ENCODE peak calls at places on chromosomes 5 and 9, in seven cellular contexts. S is NCI-H2081, Y is aorta, O is hypothalamus, E is HFF-Myc, Q is NCI-H2029, V is HT1080. P is an unnamed sample.

GRCh38 chr9:134335095-134335489 is 8.8 kb downstream of the RXRA start:
- DNase-seq in S (no peak), Y (no peak), O (no peak), E (no peak), Q (no peak), V (peak), P (no peak)

GRCh38 chr9:95031711-95032461 is 285.6 kb downstream of the FANCC start:
- DNase-seq in S (peak), Y (no peak), O (no peak), E (no peak), Q (peak), V (no peak), P (no peak)

GRCh38 chr9:26264709-26265601 is 586.7 kb upstream of the TUSC1 start:
- DNase-seq in S (no peak), Y (no peak), O (no peak), E (peak), Q (no peak), V (peak), P (peak)

GRCh38 chr5:37133939-37134338 is 115.2 kb downstream of the CPLANE1 start:
- DNase-seq in S (no peak), Y (no peak), O (no peak), E (no peak), Q (no peak), V (no peak), P (no peak)

GRCh38 chr5:54988817-54989216 is 3.4 kb upstream of the ESM1 start:
- DNase-seq in S (no peak), Y (no peak), O (no peak), E (no peak), Q (no peak), V (no peak), P (no peak)

GRCh38 chr9:114925672-114926071 is 4.7 kb downstream of the TNFSF8 start:
- DNase-seq in S (no peak), Y (no peak), O (no peak), E (no peak), Q (no peak), V (no peak), P (no peak)

GRCh38 chr5:84113246-84114118 is 271.2 kb downstream of the EDIL3 start:
- DNase-seq in S (peak), Y (no peak), O (no peak), E (no peak), Q (no peak), V (peak), P (no peak)

GRCh38 chr9:70616401-70617010 is 202.0 kb upstream of the KLF9 start:
- DNase-seq in S (no peak), Y (no peak), O (no peak), E (no peak), Q (no peak), V (no peak), P (no peak)

GRCh38 chr9:76817489-76817888 is 53.3 kb downstream of the PCA3 start:
- DNase-seq in S (no peak), Y (no peak), O (no peak), E (peak), Q (peak), V (peak), P (peak)

GRCh38 chr5:97250113-97250512 is 67.1 kb upstream of the RIOK2 start:
- DNase-seq in S (no peak), Y (no peak), O (no peak), E (no peak), Q (no peak), V (no peak), P (no peak)

GRCh38 chr9:90996154-90996788 is 194.7 kb downstream of the SYK start:
- DNase-seq in S (no peak), Y (no peak), O (no peak), E (no peak), Q (no peak), V (no peak), P (no peak)

GRCh38 chr5:72463499-72464052 is 43.6 kb downstream of the ZNF366 start:
- DNase-seq in S (no peak), Y (no peak), O (no peak), E (no peak), Q (no peak), V (no peak), P (no peak)

GRCh38 chr9:128276574-128277270 is 646 bp downstream of the SWI5 start:
- DNase-seq in S (no peak), Y (no peak), O (no peak), E (no peak), Q (no peak), V (peak), P (no peak)

GRCh38 chr5:147098233-147098790 is 136.5 kb upstream of the STK32A start:
- DNase-seq in S (peak), Y (no peak), O (no peak), E (no peak), Q (peak), V (peak), P (peak)

GRCh38 chr9:93191354-93191660 is 7.4 kb downstream of the WNK2 start:
- DNase-seq in S (no peak), Y (no peak), O (no peak), E (no peak), Q (no peak), V (no peak), P (no peak)

GRCh38 chr5:10987291-10987806 is 226.3 kb upstream of the DAP start:
- DNase-seq in S (no peak), Y (no peak), O (no peak), E (no peak), Q (no peak), V (no peak), P (no peak)

GRCh38 chr9:134056483-134057310 is 11.1 kb downstream of the BRD3 start:
- DNase-seq in S (no peak), Y (no peak), O (no peak), E (no peak), Q (no peak), V (no peak), P (no peak)

GRCh38 chr9:110059461-110059860 is 148.5 kb downstream of the C9orf152 start:
- DNase-seq in S (no peak), Y (no peak), O (no peak), E (no peak), Q (no peak), V (no peak), P (no peak)

GRCh38 chr9:18906656-18907395 is 126.2 kb downstream of the SAXO1 start:
- DNase-seq in S (no peak), Y (peak), O (no peak), E (no peak), Q (no peak), V (peak), P (no peak)

GRCh38 chr9:79579624-79580023 is 7.9 kb downstream of the TLE4 start:
- DNase-seq in S (no peak), Y (no peak), O (no peak), E (no peak), Q (no peak), V (no peak), P (no peak)

GRCh38 chr5:1265026-1265425 is 29.8 kb downstream of the TERT start:
- DNase-seq in S (no peak), Y (no peak), O (no peak), E (no peak), Q (no peak), V (no peak), P (no peak)

GRCh38 chr5:103237783-103238182 is 20.8 kb upstream of the MACIR start:
- DNase-seq in S (no peak), Y (no peak), O (no peak), E (no peak), Q (no peak), V (no peak), P (no peak)

GRCh38 chr5:35821513-35821912 is 35.2 kb upstream of the IL7R start:
- DNase-seq in S (no peak), Y (no peak), O (no peak), E (no peak), Q (no peak), V (no peak), P (no peak)

GRCh38 chr9:20838218-20838617 is 154.2 kb downstream of the FOCAD start:
- DNase-seq in S (no peak), Y (no peak), O (no peak), E (no peak), Q (no peak), V (no peak), P (no peak)

GRCh38 chr5:6765612-6766525 is 52.6 kb downstream of the TENT4A start:
- DNase-seq in S (peak), Y (peak), O (peak), E (peak), Q (peak), V (peak), P (peak)

GRCh38 chr5:146690880-146691355 is 174.9 kb upstream of the GPR151 start:
- DNase-seq in S (no peak), Y (no peak), O (no peak), E (no peak), Q (no peak), V (no peak), P (no peak)

GRCh38 chr5:116612431-116612830 is 37.8 kb upstream of the SEMA6A start:
- DNase-seq in S (no peak), Y (no peak), O (no peak), E (no peak), Q (no peak), V (no peak), P (no peak)

GRCh38 chr9:137710751-137711150 is 91.9 kb downstream of the EHMT1 start:
- DNase-seq in S (no peak), Y (no peak), O (no peak), E (no peak), Q (no peak), V (no peak), P (no peak)

GRCh38 chr5:136453986-136454758 is 88.8 kb upstream of the TRPC7 start:
- DNase-seq in S (no peak), Y (no peak), O (no peak), E (no peak), Q (no peak), V (no peak), P (no peak)

GRCh38 chr5:157516016-157516415 is 56.0 kb downstream of the NIPAL4 start:
- DNase-seq in S (no peak), Y (no peak), O (no peak), E (peak), Q (no peak), V (peak), P (no peak)

GRCh38 chr5:13921573-13921972 is 22.9 kb downstream of the DNAH5 start:
- DNase-seq in S (no peak), Y (no peak), O (no peak), E (no peak), Q (no peak), V (no peak), P (no peak)

GRCh38 chr5:40017151-40017550 is 592.4 kb upstream of the DAB2 start:
- DNase-seq in S (no peak), Y (no peak), O (no peak), E (no peak), Q (no peak), V (no peak), P (no peak)

GRCh38 chr5:56950626-56951130 is 1.2 kb downstream of the MIER3 start:
- DNase-seq in S (peak), Y (peak), O (peak), E (peak), Q (no peak), V (peak), P (peak)

P was measured in AG09319.